ENCODE peak calls at places on chromosomes 2 and 18, in nine cellular contexts. One of them, this sample, is unnamed. For H3K36me3 and H3K4me1, the result is how much of the 10 kb centered on the place peaks cover.

GRCh38 chr18:8726281-8726680 is 20.9 kb downstream of the MTCL1 start:
- DNase-seq in stomach: no peak
- DNase-seq in psoas muscle: no peak
- DNase-seq in right lobe of liver: no peak
- DNase-seq in breast epithelium: no peak
- DNase-seq in mucosa of descending colon: no peak
- DNase-seq in kidney: no peak
- DNase-seq in pancreas: no peak
- DNase-seq in transverse colon: no peak
- DNase-seq in this sample: no peak

GRCh38 chr18:79961527-79962291 is 2.7 kb upstream of the HSBP1L1 start:
- DNase-seq in transverse colon: no peak
- DNase-seq in psoas muscle: no peak
- DNase-seq in mucosa of descending colon: peak
- DNase-seq in right lobe of liver: no peak
- DNase-seq in kidney: no peak
- DNase-seq in stomach: no peak
- DNase-seq in pancreas: no peak
- DNase-seq in breast epithelium: no peak
- DNase-seq in this sample: peak

GRCh38 chr2:217331577-217332139 is 471.8 kb upstream of the TNP1 start:
- DNase-seq in breast epithelium: peak
- DNase-seq in stomach: peak
- DNase-seq in transverse colon: no peak
- DNase-seq in kidney: no peak
- DNase-seq in psoas muscle: no peak
- DNase-seq in mucosa of descending colon: no peak
- DNase-seq in pancreas: no peak
- DNase-seq in right lobe of liver: no peak
- DNase-seq in this sample: peak

GRCh38 chr2:54590216-54590961 is 133.1 kb upstream of the EML6 start:
- DNase-seq in psoas muscle: no peak
- DNase-seq in pancreas: no peak
- DNase-seq in stomach: no peak
- DNase-seq in mucosa of descending colon: no peak
- DNase-seq in breast epithelium: no peak
- DNase-seq in kidney: no peak
- DNase-seq in transverse colon: no peak
- DNase-seq in right lobe of liver: no peak
- DNase-seq in this sample: no peak

GRCh38 chr2:65367517-65367916 is 64.9 kb downstream of the SPRED2 start:
- DNase-seq in stomach: peak
- DNase-seq in kidney: no peak
- DNase-seq in transverse colon: peak
- DNase-seq in pancreas: no peak
- DNase-seq in breast epithelium: peak
- DNase-seq in mucosa of descending colon: no peak
- DNase-seq in right lobe of liver: no peak
- DNase-seq in psoas muscle: no peak
- DNase-seq in this sample: no peak

GRCh38 chr18:44781890-44782289 is 101.2 kb downstream of the SETBP1 start:
- DNase-seq in breast epithelium: no peak
- DNase-seq in stomach: no peak
- DNase-seq in pancreas: no peak
- DNase-seq in mucosa of descending colon: no peak
- DNase-seq in transverse colon: no peak
- DNase-seq in kidney: no peak
- DNase-seq in psoas muscle: no peak
- DNase-seq in right lobe of liver: no peak
- DNase-seq in this sample: no peak

GRCh38 chr2:235605999-235606715 is 112.3 kb downstream of the AGAP1 start:
- DNase-seq in transverse colon: no peak
- DNase-seq in right lobe of liver: no peak
- DNase-seq in breast epithelium: no peak
- DNase-seq in pancreas: no peak
- DNase-seq in mucosa of descending colon: no peak
- DNase-seq in psoas muscle: no peak
- DNase-seq in stomach: no peak
- DNase-seq in kidney: no peak
- DNase-seq in this sample: no peak

GRCh38 chr18:77078671-77079070 is 53.9 kb downstream of the MBP start:
- DNase-seq in pancreas: no peak
- DNase-seq in stomach: no peak
- DNase-seq in kidney: no peak
- DNase-seq in mucosa of descending colon: no peak
- DNase-seq in right lobe of liver: no peak
- DNase-seq in psoas muscle: no peak
- DNase-seq in breast epithelium: no peak
- DNase-seq in transverse colon: no peak
- DNase-seq in this sample: no peak

GRCh38 chr18:9101730-9102390 is 639 bp upstream of the NDUFV2 start:
- DNase-seq in breast epithelium: no peak
- DNase-seq in kidney: no peak
- DNase-seq in mucosa of descending colon: peak
- DNase-seq in stomach: no peak
- DNase-seq in right lobe of liver: no peak
- DNase-seq in transverse colon: no peak
- DNase-seq in psoas muscle: no peak
- DNase-seq in pancreas: no peak
- DNase-seq in this sample: no peak

GRCh38 chr2:88206665-88207347 is 36.7 kb downstream of the THNSL2 start:
- DNase-seq in right lobe of liver: no peak
- DNase-seq in psoas muscle: no peak
- DNase-seq in stomach: no peak
- DNase-seq in mucosa of descending colon: no peak
- DNase-seq in pancreas: no peak
- DNase-seq in transverse colon: no peak
- DNase-seq in breast epithelium: no peak
- DNase-seq in kidney: no peak
- DNase-seq in this sample: no peak

GRCh38 chr2:42132066-42132965 is 36.8 kb upstream of the EML4 start:
- DNase-seq in kidney: no peak
- DNase-seq in pancreas: no peak
- DNase-seq in breast epithelium: no peak
- DNase-seq in right lobe of liver: no peak
- DNase-seq in mucosa of descending colon: no peak
- DNase-seq in transverse colon: no peak
- DNase-seq in stomach: no peak
- DNase-seq in psoas muscle: no peak
- DNase-seq in this sample: no peak

GRCh38 chr18:50429207-50429948 is 54.5 kb downstream of the SKA1 start:
- DNase-seq in mucosa of descending colon: peak
- DNase-seq in transverse colon: no peak
- DNase-seq in breast epithelium: no peak
- DNase-seq in pancreas: no peak
- DNase-seq in kidney: no peak
- DNase-seq in stomach: no peak
- DNase-seq in psoas muscle: no peak
- DNase-seq in right lobe of liver: no peak
- DNase-seq in this sample: no peak

GRCh38 chr2:48586433-48586832 is 31.2 kb upstream of the GTF2A1L start:
- DNase-seq in kidney: no peak
- DNase-seq in breast epithelium: no peak
- DNase-seq in stomach: no peak
- DNase-seq in right lobe of liver: no peak
- DNase-seq in psoas muscle: no peak
- DNase-seq in transverse colon: no peak
- DNase-seq in pancreas: no peak
- DNase-seq in mucosa of descending colon: no peak
- DNase-seq in this sample: no peak

GRCh38 chr2:3403587-3404334 is 24.3 kb downstream of the TRAPPC12 start:
- DNase-seq in psoas muscle: no peak
- DNase-seq in stomach: no peak
- DNase-seq in kidney: no peak
- DNase-seq in breast epithelium: no peak
- DNase-seq in right lobe of liver: no peak
- DNase-seq in pancreas: no peak
- DNase-seq in transverse colon: no peak
- DNase-seq in mucosa of descending colon: no peak
- DNase-seq in this sample: no peak
- H3K36me3 ChIP-seq in psoas muscle: under half
- H3K36me3 ChIP-seq in stomach: half or more
- H3K36me3 ChIP-seq in kidney: under half
- H3K36me3 ChIP-seq in breast epithelium: under half
- H3K36me3 ChIP-seq in right lobe of liver: under half
- H3K36me3 ChIP-seq in pancreas: under half
- H3K36me3 ChIP-seq in transverse colon: under half
- H3K36me3 ChIP-seq in mucosa of descending colon: under half
- H3K36me3 ChIP-seq in this sample: under half

DNA sequence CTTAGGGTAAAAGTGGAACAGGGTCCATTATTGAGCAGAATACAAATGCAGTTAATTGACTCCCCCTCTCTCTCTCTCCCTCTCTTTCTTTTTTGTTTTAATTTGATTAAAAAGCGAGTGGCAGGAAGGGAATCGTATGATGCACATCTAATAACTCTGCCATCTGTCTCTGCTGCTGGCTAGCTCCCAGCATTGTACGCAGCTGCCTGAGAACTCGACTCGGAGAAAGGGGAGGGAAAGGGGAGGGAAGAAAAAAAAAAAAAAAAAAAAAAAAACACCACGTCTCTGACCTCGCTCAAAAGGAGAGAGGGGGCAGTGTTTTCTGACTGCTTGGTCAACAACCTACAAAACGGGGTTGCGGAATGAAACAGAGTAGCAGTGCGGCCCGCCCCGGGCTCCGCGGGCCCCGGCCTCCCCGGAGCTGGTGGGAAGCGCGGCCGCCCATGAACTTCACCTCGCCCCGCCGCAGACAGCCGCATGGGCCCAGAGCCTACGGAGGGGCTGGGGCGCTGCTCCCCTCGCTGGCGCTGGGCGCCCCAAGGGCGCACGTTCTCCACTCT is 265.7 kb downstream of the TCF4 start:
- DNase-seq in breast epithelium: peak
- DNase-seq in psoas muscle: peak
- DNase-seq in transverse colon: peak
- DNase-seq in mucosa of descending colon: peak
- DNase-seq in right lobe of liver: peak
- DNase-seq in pancreas: peak
- DNase-seq in stomach: peak
- DNase-seq in kidney: peak
- DNase-seq in this sample: peak
- TF ChIP-seq CTCF in breast epithelium: no peak
- TF ChIP-seq CTCF in psoas muscle: peak
- TF ChIP-seq CTCF in transverse colon: no peak
- TF ChIP-seq CTCF in mucosa of descending colon: no peak
- TF ChIP-seq CTCF in right lobe of liver: no peak
- TF ChIP-seq CTCF in pancreas: no peak
- TF ChIP-seq CTCF in stomach: no peak
- TF ChIP-seq CTCF in kidney: no peak
- TF ChIP-seq CTCF in this sample: no peak

DNA sequence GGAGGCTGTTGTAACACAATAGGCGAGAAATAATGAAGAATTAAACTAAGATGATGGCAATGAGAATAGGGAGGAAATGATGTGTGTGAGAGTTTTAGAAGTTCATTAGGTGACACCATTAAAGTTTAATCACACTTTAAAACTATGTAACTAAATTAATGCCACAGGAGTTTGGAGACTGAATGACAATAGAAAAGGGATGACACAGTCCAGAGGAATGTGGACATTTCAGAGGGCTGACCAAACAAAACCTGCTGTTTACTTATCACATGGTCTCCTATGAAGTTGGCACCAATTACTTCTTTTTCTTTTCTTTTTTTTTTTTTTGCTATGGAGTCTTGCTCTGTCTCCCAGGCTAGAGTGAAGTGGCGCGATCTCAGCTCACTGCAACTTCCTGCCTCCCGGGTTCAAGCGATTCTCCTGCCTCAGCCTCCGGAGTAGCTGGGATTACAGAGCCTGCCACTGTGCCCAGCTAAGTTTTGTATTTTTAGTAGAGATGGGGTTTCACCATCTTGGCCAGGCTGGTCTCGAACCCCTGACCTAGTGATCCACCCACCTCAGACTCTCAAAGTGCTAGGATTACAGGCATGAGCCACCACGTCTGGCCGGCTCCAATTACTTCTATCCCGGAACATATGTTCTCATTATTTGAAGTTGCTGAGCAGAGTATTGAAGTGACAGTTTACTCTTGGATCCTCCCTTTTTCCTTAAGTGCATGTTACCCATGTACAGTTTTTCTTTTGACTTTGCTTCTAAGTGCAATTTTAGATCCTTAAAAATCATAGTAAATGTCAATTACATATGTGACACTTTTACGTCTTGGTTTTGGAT is 4.3 kb downstream of the AGPS start:
- DNase-seq in kidney: no peak
- DNase-seq in mucosa of descending colon: no peak
- DNase-seq in breast epithelium: peak
- DNase-seq in transverse colon: no peak
- DNase-seq in psoas muscle: no peak
- DNase-seq in stomach: no peak
- DNase-seq in pancreas: no peak
- DNase-seq in right lobe of liver: no peak
- DNase-seq in this sample: no peak
- H3K4me1 ChIP-seq in kidney: under half
- H3K4me1 ChIP-seq in mucosa of descending colon: under half
- H3K4me1 ChIP-seq in breast epithelium: under half
- H3K4me1 ChIP-seq in transverse colon: under half
- H3K4me1 ChIP-seq in psoas muscle: half or more
- H3K4me1 ChIP-seq in stomach: under half
- H3K4me1 ChIP-seq in pancreas: half or more
- H3K4me1 ChIP-seq in right lobe of liver: under half
- H3K4me1 ChIP-seq in this sample: under half

DNA sequence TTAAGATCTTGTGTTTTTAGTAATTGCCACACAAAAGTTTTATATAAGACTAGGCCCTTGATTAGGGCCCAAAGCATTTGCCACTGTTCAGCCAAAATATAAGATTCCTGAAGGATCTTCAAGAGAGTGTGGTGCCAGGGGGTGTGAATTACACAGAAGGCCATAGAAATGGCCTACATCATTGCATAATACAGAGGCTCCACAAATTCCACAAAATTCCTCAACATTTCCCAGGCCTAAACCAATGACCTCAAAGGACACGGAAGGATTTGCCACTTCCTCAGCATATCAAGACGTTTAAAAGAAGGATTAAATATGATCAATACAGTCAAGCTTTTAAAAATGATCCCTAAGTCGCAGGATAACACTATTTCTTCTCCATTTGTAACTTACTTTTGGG is 24.1 kb downstream of the COL6A3 start:
- DNase-seq in mucosa of descending colon: no peak
- DNase-seq in kidney: no peak
- DNase-seq in transverse colon: no peak
- DNase-seq in psoas muscle: no peak
- DNase-seq in right lobe of liver: no peak
- DNase-seq in stomach: no peak
- DNase-seq in pancreas: no peak
- DNase-seq in breast epithelium: no peak
- DNase-seq in this sample: no peak
- H3K36me3 ChIP-seq in mucosa of descending colon: under half
- H3K36me3 ChIP-seq in kidney: under half
- H3K36me3 ChIP-seq in transverse colon: under half
- H3K36me3 ChIP-seq in psoas muscle: under half
- H3K36me3 ChIP-seq in right lobe of liver: under half
- H3K36me3 ChIP-seq in stomach: under half
- H3K36me3 ChIP-seq in pancreas: under half
- H3K36me3 ChIP-seq in breast epithelium: under half
- H3K36me3 ChIP-seq in this sample: under half

GRCh38 chr2:191571163-191571769 is 106.7 kb upstream of the NABP1 start:
- DNase-seq in transverse colon: no peak
- DNase-seq in kidney: no peak
- DNase-seq in right lobe of liver: no peak
- DNase-seq in psoas muscle: no peak
- DNase-seq in stomach: no peak
- DNase-seq in breast epithelium: no peak
- DNase-seq in pancreas: no peak
- DNase-seq in mucosa of descending colon: peak
- DNase-seq in this sample: no peak
- TF ChIP-seq CTCF in transverse colon: no peak
- TF ChIP-seq CTCF in kidney: peak
- TF ChIP-seq CTCF in right lobe of liver: peak
- TF ChIP-seq CTCF in psoas muscle: peak
- TF ChIP-seq CTCF in stomach: no peak
- TF ChIP-seq CTCF in breast epithelium: no peak
- TF ChIP-seq CTCF in pancreas: no peak
- TF ChIP-seq CTCF in mucosa of descending colon: no peak
- TF ChIP-seq CTCF in this sample: no peak

This sample was measured in lung.